ENCODE peak calls at places on chromosome X, in seven cellular contexts. U is neural crest cell; D is uterus; H is lower lobe of right lung; R is Karpas-422; Y is activated CD8-positive, alpha-beta memory T cell treated with anti-CD3 and anti-CD28 coated beads for 1 hour; Z is left cardiac atrium. G is an unnamed sample.

GRCh38 chrX:110409925-110410324 is 51.3 kb downstream of the RTL9 start:
- DNase-seq in U (no peak), D (no peak), H (no peak), R (no peak), Y (no peak), Z (no peak), G (no peak)

GRCh38 chrX:6777211-6778002 is 242.5 kb upstream of the VCX3A start:
- DNase-seq in U (no peak), D (no peak), H (no peak), R (peak; percentile 91), Y (no peak), Z (no peak), G (no peak)

GRCh38 chrX:20378291-20378920 is 111.7 kb upstream of the RPS6KA3 start:
- DNase-seq in U (no peak), D (no peak), H (no peak), R (no peak), Y (no peak), Z (no peak), G (no peak)

GRCh38 chrX:103637604-103638338 is 9.0 kb downstream of the TCEAL1 start:
- DNase-seq in U (no peak), D (no peak), H (no peak), R (no peak), Y (no peak), Z (no peak), G (no peak)

GRCh38 chrX:16082470-16083085 is 40.8 kb upstream of the GRPR start:
- DNase-seq in U (no peak), D (no peak), H (no peak), R (no peak), Y (no peak), Z (no peak), G (no peak)

GRCh38 chrX:134460005-134460860 is at the start of gene HPRT1:
- DNase-seq in U (peak; percentile 60), D (peak; percentile 78), H (peak; percentile 90), R (peak; percentile 90), Y (peak; percentile 38), Z (peak; percentile 88), G (peak; percentile 54)

GRCh38 chrX:37803057-37803456 is 23.2 kb downstream of the CYBB start:
- DNase-seq in U (no peak), D (no peak), H (no peak), R (no peak), Y (no peak), Z (no peak), G (no peak)

GRCh38 chrX:123267220-123267619 is 83.1 kb downstream of the GRIA3 start:
- DNase-seq in U (no peak), D (no peak), H (no peak), R (no peak), Y (no peak), Z (no peak), G (no peak)

GRCh38 chrX:17361620-17362019 is 13.4 kb upstream of the NHS start:
- DNase-seq in U (peak; percentile 38), D (no peak), H (no peak), R (peak; percentile 69), Y (no peak), Z (no peak), G (no peak)

GRCh38 chrX:133726211-133726630 is 259.2 kb downstream of the GPC3 start:
- DNase-seq in U (no peak), D (no peak), H (no peak), R (no peak), Y (no peak), Z (no peak), G (no peak)

GRCh38 chrX:119757646-119757978 is 776 bp upstream of the SOWAHD start:
- DNase-seq in U (no peak), D (no peak), H (no peak), R (no peak), Y (no peak), Z (no peak), G (no peak)

GRCh38 chrX:11450354-11450753 is 157.1 kb downstream of the AMELX start:
- DNase-seq in U (no peak), D (no peak), H (no peak), R (no peak), Y (no peak), Z (no peak), G (no peak)

GRCh38 chrX:112083624-112084326 is 1.2 kb upstream of the TRPC5 start:
- DNase-seq in U (no peak), D (no peak), H (no peak), R (no peak), Y (no peak), Z (no peak), G (no peak)

GRCh38 chrX:15146515-15146914 is 123.4 kb downstream of the ASB9 start:
- DNase-seq in U (peak; percentile 37), D (no peak), H (peak; percentile 38), R (peak; percentile 63), Y (no peak), Z (no peak), G (no peak)

GRCh38 chrX:108736509-108737479 is at the start of gene IRS4:
- DNase-seq in U (peak; percentile 41), D (peak; percentile 33), H (peak; percentile 37), R (no peak), Y (no peak), Z (peak; percentile 19), G (no peak)

GRCh38 chrX:50643525-50644137 is 170.4 kb downstream of the SHROOM4 start:
- DNase-seq in U (no peak), D (no peak), H (no peak), R (no peak), Y (no peak), Z (peak; percentile 71), G (no peak)

GRCh38 chrX:128460835-128461234 is 408.6 kb upstream of the ACTRT1 start:
- DNase-seq in U (no peak), D (no peak), H (no peak), R (no peak), Y (no peak), Z (no peak), G (no peak)

GRCh38 chrX:49110417-49110816 is 13.1 kb downstream of the GPKOW start:
- DNase-seq in U (no peak), D (no peak), H (no peak), R (no peak), Y (no peak), Z (no peak), G (no peak)

GRCh38 chrX:153829799-153830631 is at the start of gene PDZD4:
- DNase-seq in U (no peak), D (no peak), H (no peak), R (no peak), Y (no peak), Z (no peak), G (peak; percentile 36)

GRCh38 chrX:35699642-35700041 is 98.5 kb upstream of the MAGEB16 start:
- DNase-seq in U (no peak), D (no peak), H (no peak), R (no peak), Y (no peak), Z (no peak), G (no peak)

GRCh38 chrX:43551590-43551989 is 104.5 kb upstream of the MAOA start:
- DNase-seq in U (no peak), D (no peak), H (no peak), R (no peak), Y (no peak), Z (no peak), G (no peak)

GRCh38 chrX:13646154-13646549 is 6.8 kb upstream of the TCEANC start:
- DNase-seq in U (peak; percentile 48), D (peak; percentile 55), H (peak; percentile 50), R (peak; percentile 78), Y (no peak), Z (peak; percentile 66), G (no peak)

GRCh38 chrX:30992381-30992904 is 79.4 kb downstream of the FTHL17 start:
- DNase-seq in U (no peak), D (no peak), H (no peak), R (no peak), Y (no peak), Z (no peak), G (no peak)

GRCh38 chrX:41022579-41022978 is 62.7 kb upstream of the USP9X start:
- DNase-seq in U (no peak), D (no peak), H (no peak), R (no peak), Y (no peak), Z (no peak), G (no peak)

GRCh38 chrX:142804085-142804484 is 221.6 kb upstream of the SPANXN4 start:
- DNase-seq in U (no peak), D (no peak), H (no peak), R (peak; percentile 42), Y (no peak), Z (no peak), G (no peak)

GRCh38 chrX:47311857-47312774 is 58.3 kb upstream of the ZNF157 start:
- DNase-seq in U (peak; percentile 32), D (peak; percentile 62), H (peak; percentile 54), R (peak; percentile 80), Y (no peak), Z (peak; percentile 25), G (no peak)

GRCh38 chrX:2147928-2148327 is 352.8 kb downstream of the DHRSX start:
- DNase-seq in U (no peak), D (no peak), H (no peak), R (no peak), Y (no peak), Z (no peak), G (no peak)

G was measured in caudate nucleus.